ENCODE peak calls at places on chromosomes 4 and X, in six cellular contexts. One of them, this sample, is unnamed.
A peak's percentile ranks its signal among the peaks of the same experiment; 100 is the strongest.

GRCh38 chr4:5998333-5998936 is 19.8 kb downstream of the C4orf50 start:
- DNase-seq in sigmoid colon: peak; percentile 68
- DNase-seq in upper lobe of left lung: peak; percentile 43
- DNase-seq in prostate gland: peak; percentile 61
- DNase-seq in breast epithelium: no peak
- DNase-seq in suprapubic skin: peak; percentile 74
- DNase-seq in this sample: no peak

GRCh38 chrX:9538544-9539045 is 73.7 kb downstream of the TBL1X start:
- DNase-seq in suprapubic skin: no peak
- DNase-seq in prostate gland: peak; percentile 9
- DNase-seq in breast epithelium: no peak
- DNase-seq in upper lobe of left lung: no peak
- DNase-seq in sigmoid colon: no peak
- DNase-seq in this sample: no peak

GRCh38 chrX:119427795-119428185 is 28.7 kb downstream of the SLC25A43 start:
- DNase-seq in sigmoid colon: no peak
- DNase-seq in breast epithelium: no peak
- DNase-seq in prostate gland: no peak
- DNase-seq in suprapubic skin: no peak
- DNase-seq in upper lobe of left lung: no peak
- DNase-seq in this sample: no peak

GRCh38 chrX:134622056-134622812 is 36.0 kb downstream of the PLAC1 start:
- DNase-seq in breast epithelium: no peak
- DNase-seq in suprapubic skin: no peak
- DNase-seq in sigmoid colon: no peak
- DNase-seq in prostate gland: no peak
- DNase-seq in upper lobe of left lung: no peak
- DNase-seq in this sample: no peak

GRCh38 chr4:128601992-128602695 is 207.4 kb upstream of the JADE1 start:
- DNase-seq in sigmoid colon: no peak
- DNase-seq in breast epithelium: no peak
- DNase-seq in prostate gland: no peak
- DNase-seq in suprapubic skin: no peak
- DNase-seq in upper lobe of left lung: no peak
- DNase-seq in this sample: no peak

GRCh38 chr4:577499-578450 is 1.7 kb upstream of the TMEM271 start:
- DNase-seq in prostate gland: no peak
- DNase-seq in breast epithelium: no peak
- DNase-seq in suprapubic skin: no peak
- DNase-seq in upper lobe of left lung: no peak
- DNase-seq in sigmoid colon: no peak
- DNase-seq in this sample: peak; percentile 64

GRCh38 chr4:41622816-41623215 is 84.9 kb downstream of the LIMCH1 start:
- DNase-seq in upper lobe of left lung: no peak
- DNase-seq in sigmoid colon: no peak
- DNase-seq in breast epithelium: no peak
- DNase-seq in prostate gland: no peak
- DNase-seq in suprapubic skin: no peak
- DNase-seq in this sample: no peak

GRCh38 chrX:37378830-37379229 is 29.7 kb downstream of the PRRG1 start:
- DNase-seq in sigmoid colon: no peak
- DNase-seq in upper lobe of left lung: no peak
- DNase-seq in breast epithelium: no peak
- DNase-seq in prostate gland: no peak
- DNase-seq in suprapubic skin: no peak
- DNase-seq in this sample: no peak

GRCh38 chr4:180589575-180589974 is 1653.6 kb upstream of the TENM3 start:
- DNase-seq in suprapubic skin: no peak
- DNase-seq in prostate gland: no peak
- DNase-seq in breast epithelium: no peak
- DNase-seq in sigmoid colon: no peak
- DNase-seq in upper lobe of left lung: no peak
- DNase-seq in this sample: no peak

GRCh38 chr4:155944516-155944915 is 9.2 kb downstream of the CTSO start:
- DNase-seq in sigmoid colon: no peak
- DNase-seq in suprapubic skin: no peak
- DNase-seq in breast epithelium: no peak
- DNase-seq in upper lobe of left lung: no peak
- DNase-seq in prostate gland: no peak
- DNase-seq in this sample: no peak

GRCh38 chr4:183272384-183272783 is 47.7 kb downstream of the CLDN22 start:
- DNase-seq in upper lobe of left lung: no peak
- DNase-seq in prostate gland: no peak
- DNase-seq in breast epithelium: no peak
- DNase-seq in suprapubic skin: no peak
- DNase-seq in sigmoid colon: no peak
- DNase-seq in this sample: no peak

GRCh38 chrX:123184199-123184857 is at the start of gene GRIA3:
- DNase-seq in breast epithelium: no peak
- DNase-seq in prostate gland: no peak
- DNase-seq in upper lobe of left lung: no peak
- DNase-seq in suprapubic skin: no peak
- DNase-seq in sigmoid colon: no peak
- DNase-seq in this sample: no peak

DNA sequence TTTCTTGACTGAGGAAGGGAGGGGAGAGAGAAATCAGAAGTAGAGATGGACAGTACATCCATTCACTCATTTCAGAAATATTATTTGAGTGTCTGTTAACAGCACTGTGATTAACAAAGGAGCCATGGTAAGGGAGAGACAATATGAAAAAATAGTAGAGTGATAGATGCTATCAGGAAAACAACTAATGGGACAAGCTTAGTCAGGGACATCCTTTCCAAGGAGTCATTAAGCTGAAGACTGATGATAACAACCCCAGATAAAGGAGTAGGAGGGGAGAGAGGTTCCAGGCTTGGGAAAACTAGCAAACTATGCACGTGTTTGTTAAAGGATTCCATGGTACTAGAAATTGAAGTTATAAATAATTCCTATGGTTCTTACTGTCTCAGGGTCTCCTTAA is 122.2 kb downstream of the CBR4 start:
- DNase-seq in breast epithelium: no peak
- DNase-seq in prostate gland: no peak
- DNase-seq in suprapubic skin: no peak
- DNase-seq in sigmoid colon: no peak
- DNase-seq in upper lobe of left lung: no peak
- DNase-seq in this sample: no peak
- H3K36me3 ChIP-seq in breast epithelium: no peaks in the 10 kb centered on the region
- H3K36me3 ChIP-seq in prostate gland: no peaks in the 10 kb centered on the region
- H3K36me3 ChIP-seq in suprapubic skin: peaks cover 27% of the 10 kb centered on the region
- H3K36me3 ChIP-seq in sigmoid colon: peaks cover 13% of the 10 kb centered on the region
- H3K36me3 ChIP-seq in upper lobe of left lung: peaks cover 13% of the 10 kb centered on the region
- H3K36me3 ChIP-seq in this sample: no peaks in the 10 kb centered on the region

DNA sequence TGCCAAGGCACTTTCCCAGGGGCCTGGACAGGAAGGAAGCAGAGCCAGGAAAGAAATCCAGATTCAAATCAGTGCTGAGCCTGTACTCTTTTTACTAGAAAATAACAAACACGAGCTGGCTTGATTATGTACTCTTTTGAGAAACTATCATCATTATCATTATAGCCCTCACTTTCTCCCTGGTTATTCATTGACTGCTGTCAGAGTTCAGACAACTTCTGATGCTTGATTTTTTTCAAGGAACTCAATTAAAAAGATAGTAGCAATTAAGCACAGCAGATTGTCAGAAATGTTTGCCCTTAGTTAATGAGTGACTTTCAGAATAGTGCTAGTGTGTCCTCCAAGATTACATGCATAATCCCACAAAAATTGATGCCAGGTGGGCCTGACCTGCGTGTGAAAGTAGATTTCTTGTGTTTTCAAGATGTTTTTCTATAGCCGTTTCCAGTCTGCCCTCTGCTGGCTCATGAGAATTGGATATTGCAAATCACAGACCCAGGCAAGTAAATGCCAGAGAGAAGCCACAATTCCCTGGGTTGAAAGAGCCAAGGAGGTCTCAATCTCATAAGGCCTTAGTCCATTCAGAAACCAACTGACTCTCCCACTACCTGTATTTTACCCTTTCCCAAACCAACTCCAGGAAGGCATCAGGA is 14.3 kb upstream of the PNPLA4 start:
- DNase-seq in sigmoid colon: no peak
- DNase-seq in suprapubic skin: no peak
- DNase-seq in breast epithelium: no peak
- DNase-seq in prostate gland: no peak
- DNase-seq in upper lobe of left lung: no peak
- DNase-seq in this sample: no peak
- TF ChIP-seq CTCF in sigmoid colon: no peak
- TF ChIP-seq CTCF in suprapubic skin: no peak
- TF ChIP-seq CTCF in breast epithelium: no peak
- TF ChIP-seq CTCF in prostate gland: no peak
- TF ChIP-seq CTCF in upper lobe of left lung: no peak
- TF ChIP-seq CTCF in this sample: no peak

GRCh38 chr4:85125688-85126087 is 159.2 kb upstream of the WDFY3 start:
- DNase-seq in sigmoid colon: no peak
- DNase-seq in prostate gland: no peak
- DNase-seq in suprapubic skin: no peak
- DNase-seq in breast epithelium: no peak
- DNase-seq in upper lobe of left lung: no peak
- DNase-seq in this sample: no peak

GRCh38 chr4:85132117-85132516 is 165.6 kb upstream of the WDFY3 start:
- DNase-seq in prostate gland: no peak
- DNase-seq in upper lobe of left lung: no peak
- DNase-seq in suprapubic skin: no peak
- DNase-seq in breast epithelium: no peak
- DNase-seq in sigmoid colon: no peak
- DNase-seq in this sample: no peak

GRCh38 chr4:85128246-85129204 is 162.0 kb upstream of the WDFY3 start:
- DNase-seq in prostate gland: no peak
- DNase-seq in breast epithelium: no peak
- DNase-seq in suprapubic skin: no peak
- DNase-seq in upper lobe of left lung: no peak
- DNase-seq in sigmoid colon: no peak
- DNase-seq in this sample: no peak

GRCh38 chr4:85126991-85127591 is 160.6 kb upstream of the WDFY3 start:
- DNase-seq in sigmoid colon: no peak
- DNase-seq in breast epithelium: no peak
- DNase-seq in prostate gland: no peak
- DNase-seq in upper lobe of left lung: no peak
- DNase-seq in suprapubic skin: no peak
- DNase-seq in this sample: no peak

GRCh38 chr4:85127653-85128052 is 161.2 kb upstream of the WDFY3 start:
- DNase-seq in prostate gland: no peak
- DNase-seq in suprapubic skin: no peak
- DNase-seq in breast epithelium: no peak
- DNase-seq in upper lobe of left lung: no peak
- DNase-seq in sigmoid colon: no peak
- DNase-seq in this sample: peak; percentile 79
- TF ChIP-seq POLR2AphosphoS5 in prostate gland: no peak
- TF ChIP-seq POLR2AphosphoS5 in suprapubic skin: no peak
- TF ChIP-seq POLR2AphosphoS5 in breast epithelium: no peak
- TF ChIP-seq POLR2AphosphoS5 in upper lobe of left lung: no peak
- TF ChIP-seq POLR2AphosphoS5 in sigmoid colon: no peak
- TF ChIP-seq POLR2AphosphoS5 in this sample: no peak

DNA sequence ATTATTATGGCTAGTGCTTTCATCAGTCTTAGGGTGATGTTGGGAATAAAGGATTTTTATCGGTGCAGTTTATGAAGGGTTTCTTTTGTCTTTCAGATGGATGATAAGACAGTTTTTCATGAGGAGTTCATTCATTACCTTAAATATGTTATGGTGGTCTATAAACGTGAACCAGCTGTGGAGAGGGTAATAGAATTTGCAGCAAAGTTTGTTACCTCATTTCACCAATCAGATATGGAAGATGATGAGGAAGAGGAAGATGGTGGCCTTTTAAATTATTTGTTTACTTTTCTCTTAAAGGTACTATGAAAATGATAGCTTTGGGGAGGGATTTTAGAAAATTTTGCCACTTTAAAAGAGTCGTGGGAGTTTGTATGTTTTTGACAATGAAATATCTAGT is 1.3 kb downstream of the NCAPG start:
- DNase-seq in breast epithelium: no peak
- DNase-seq in suprapubic skin: no peak
- DNase-seq in sigmoid colon: no peak
- DNase-seq in prostate gland: no peak
- DNase-seq in upper lobe of left lung: no peak
- DNase-seq in this sample: no peak
- H3K36me3 ChIP-seq in breast epithelium: no peaks in the 10 kb centered on the region
- H3K36me3 ChIP-seq in suprapubic skin: no peaks in the 10 kb centered on the region
- H3K36me3 ChIP-seq in sigmoid colon: no peaks in the 10 kb centered on the region
- H3K36me3 ChIP-seq in prostate gland: no peaks in the 10 kb centered on the region
- H3K36me3 ChIP-seq in upper lobe of left lung: no peaks in the 10 kb centered on the region
- H3K36me3 ChIP-seq in this sample: no peaks in the 10 kb centered on the region

GRCh38 chr4:87838207-87838606 is 5.4 kb downstream of the MEPE start:
- DNase-seq in suprapubic skin: no peak
- DNase-seq in upper lobe of left lung: no peak
- DNase-seq in breast epithelium: no peak
- DNase-seq in prostate gland: no peak
- DNase-seq in sigmoid colon: no peak
- DNase-seq in this sample: no peak
- TF ChIP-seq CTCF in suprapubic skin: peak; percentile 10
- TF ChIP-seq CTCF in upper lobe of left lung: no peak
- TF ChIP-seq CTCF in breast epithelium: no peak
- TF ChIP-seq CTCF in prostate gland: no peak
- TF ChIP-seq CTCF in sigmoid colon: no peak
- TF ChIP-seq CTCF in this sample: no peak